ENCODE peak calls at places on chromosomes 16 and 17, in six cellular contexts. One of them, this sample, is unnamed.

GRCh38 chr17:17469996-17470395 is 6.8 kb upstream of the MED9 start:
- DNase-seq in uterus: no peak
- DNase-seq in IMR-90: no peak
- DNase-seq in iPS-NIHi11: no peak
- DNase-seq in KG1: no peak
- DNase-seq in Caki2: no peak
- DNase-seq in this sample: no peak

GRCh38 chr17:66087073-66087472 is 104.9 kb downstream of the CEP112 start:
- DNase-seq in iPS-NIHi11: no peak
- DNase-seq in Caki2: no peak
- DNase-seq in KG1: no peak
- DNase-seq in uterus: no peak
- DNase-seq in IMR-90: peak; percentile 21
- DNase-seq in this sample: no peak

GRCh38 chr16:86467490-86467889 is 42.8 kb upstream of the FOXF1 start:
- DNase-seq in KG1: no peak
- DNase-seq in IMR-90: no peak
- DNase-seq in iPS-NIHi11: no peak
- DNase-seq in uterus: no peak
- DNase-seq in Caki2: no peak
- DNase-seq in this sample: no peak

GRCh38 chr17:45300060-45300751 is 16.6 kb downstream of the MAP3K14 start:
- DNase-seq in IMR-90: no peak
- DNase-seq in KG1: no peak
- DNase-seq in iPS-NIHi11: no peak
- DNase-seq in Caki2: no peak
- DNase-seq in uterus: no peak
- DNase-seq in this sample: no peak

GRCh38 chr17:16398270-16399267 is 16.8 kb upstream of the TRPV2 start:
- DNase-seq in KG1: no peak
- DNase-seq in iPS-NIHi11: no peak
- DNase-seq in uterus: no peak
- DNase-seq in IMR-90: no peak
- DNase-seq in Caki2: peak; percentile 65
- DNase-seq in this sample: no peak

GRCh38 chr17:47999612-48000011 is 28.7 kb downstream of the CDK5RAP3 start:
- DNase-seq in KG1: no peak
- DNase-seq in iPS-NIHi11: no peak
- DNase-seq in IMR-90: peak; percentile 72
- DNase-seq in uterus: no peak
- DNase-seq in Caki2: no peak
- DNase-seq in this sample: no peak

GRCh38 chr16:24991349-24991748 is 23.8 kb downstream of the ARHGAP17 start:
- DNase-seq in IMR-90: no peak
- DNase-seq in uterus: no peak
- DNase-seq in KG1: no peak
- DNase-seq in Caki2: no peak
- DNase-seq in iPS-NIHi11: no peak
- DNase-seq in this sample: no peak

GRCh38 chr16:57575468-57576277 is 33.2 kb downstream of the ADGRG5 start:
- DNase-seq in uterus: peak; percentile 12
- DNase-seq in IMR-90: no peak
- DNase-seq in KG1: no peak
- DNase-seq in Caki2: no peak
- DNase-seq in iPS-NIHi11: no peak
- DNase-seq in this sample: no peak

GRCh38 chr16:70676571-70677498 is 9.0 kb downstream of the MTSS2 start:
- DNase-seq in Caki2: no peak
- DNase-seq in IMR-90: no peak
- DNase-seq in KG1: no peak
- DNase-seq in iPS-NIHi11: no peak
- DNase-seq in uterus: no peak
- DNase-seq in this sample: no peak

GRCh38 chr17:7045492-7046126 is 1.7 kb upstream of the SLC16A11 start:
- DNase-seq in uterus: no peak
- DNase-seq in KG1: no peak
- DNase-seq in Caki2: peak; percentile 63
- DNase-seq in IMR-90: peak; percentile 87
- DNase-seq in iPS-NIHi11: no peak
- DNase-seq in this sample: peak; percentile 34

GRCh38 chr16:14362774-14363371 is 267.2 kb downstream of the PARN start:
- DNase-seq in iPS-NIHi11: no peak
- DNase-seq in KG1: no peak
- DNase-seq in IMR-90: peak; percentile 74
- DNase-seq in uterus: no peak
- DNase-seq in Caki2: no peak
- DNase-seq in this sample: no peak

GRCh38 chr17:64332502-64332901 is 58.2 kb downstream of the PECAM1 start:
- DNase-seq in IMR-90: no peak
- DNase-seq in iPS-NIHi11: no peak
- DNase-seq in KG1: no peak
- DNase-seq in uterus: no peak
- DNase-seq in Caki2: no peak
- DNase-seq in this sample: no peak

GRCh38 chr17:78124836-78125137 is 3.8 kb downstream of the TMC6 start:
- DNase-seq in IMR-90: no peak
- DNase-seq in uterus: no peak
- DNase-seq in KG1: no peak
- DNase-seq in iPS-NIHi11: no peak
- DNase-seq in Caki2: no peak
- DNase-seq in this sample: no peak

GRCh38 chr17:82745524-82745923 is 6.3 kb upstream of the TBCD start:
- DNase-seq in KG1: no peak
- DNase-seq in iPS-NIHi11: no peak
- DNase-seq in IMR-90: no peak
- DNase-seq in uterus: no peak
- DNase-seq in Caki2: no peak
- DNase-seq in this sample: no peak

GRCh38 chr17:58083491-58084316 is 485 bp downstream of the DYNLL2 start:
- DNase-seq in iPS-NIHi11: peak; percentile 53
- DNase-seq in KG1: no peak
- DNase-seq in uterus: peak; percentile 59
- DNase-seq in Caki2: peak; percentile 67
- DNase-seq in IMR-90: peak; percentile 43
- DNase-seq in this sample: peak; percentile 62

GRCh38 chr17:50514936-50515702 is 6.9 kb downstream of the MYCBPAP start:
- DNase-seq in iPS-NIHi11: no peak
- DNase-seq in uterus: no peak
- DNase-seq in IMR-90: no peak
- DNase-seq in Caki2: no peak
- DNase-seq in KG1: no peak
- DNase-seq in this sample: peak; percentile 82

GRCh38 chr16:49496656-49497055 is 123.1 kb downstream of the C16orf78 start:
- DNase-seq in iPS-NIHi11: no peak
- DNase-seq in IMR-90: no peak
- DNase-seq in Caki2: no peak
- DNase-seq in uterus: peak; percentile 6
- DNase-seq in KG1: no peak
- DNase-seq in this sample: no peak

GRCh38 chr16:27046958-27047357 is 19.8 kb upstream of the C16orf82 start:
- DNase-seq in iPS-NIHi11: no peak
- DNase-seq in KG1: no peak
- DNase-seq in uterus: no peak
- DNase-seq in IMR-90: no peak
- DNase-seq in Caki2: no peak
- DNase-seq in this sample: no peak

GRCh38 chr16:57251352-57251751 is 6.3 kb downstream of the ARL2BP start:
- DNase-seq in Caki2: no peak
- DNase-seq in IMR-90: no peak
- DNase-seq in uterus: no peak
- DNase-seq in KG1: no peak
- DNase-seq in iPS-NIHi11: no peak
- DNase-seq in this sample: no peak

GRCh38 chr16:87800497-87800896 is 34.7 kb upstream of the KLHDC4 start:
- DNase-seq in uterus: no peak
- DNase-seq in iPS-NIHi11: no peak
- DNase-seq in IMR-90: no peak
- DNase-seq in Caki2: no peak
- DNase-seq in KG1: no peak
- DNase-seq in this sample: no peak

GRCh38 chr16:75942901-75943300 is 216.6 kb upstream of the CPHXL start:
- DNase-seq in uterus: no peak
- DNase-seq in Caki2: no peak
- DNase-seq in KG1: no peak
- DNase-seq in IMR-90: no peak
- DNase-seq in iPS-NIHi11: no peak
- DNase-seq in this sample: no peak

GRCh38 chr16:64051826-64052225 is 1070.0 kb downstream of the CDH11 start:
- DNase-seq in KG1: no peak
- DNase-seq in IMR-90: no peak
- DNase-seq in iPS-NIHi11: peak; percentile 22
- DNase-seq in Caki2: peak; percentile 19
- DNase-seq in uterus: no peak
- DNase-seq in this sample: peak; percentile 6

GRCh38 chr16:28549301-28549899 is 4.3 kb upstream of the SGF29 start:
- DNase-seq in KG1: peak; percentile 32
- DNase-seq in iPS-NIHi11: no peak
- DNase-seq in uterus: no peak
- DNase-seq in Caki2: peak; percentile 62
- DNase-seq in IMR-90: peak; percentile 53
- DNase-seq in this sample: peak; percentile 79

GRCh38 chr16:8798535-8799157 is 1.0 kb downstream of the PMM2 start:
- DNase-seq in iPS-NIHi11: no peak
- DNase-seq in Caki2: no peak
- DNase-seq in IMR-90: no peak
- DNase-seq in KG1: no peak
- DNase-seq in uterus: no peak
- DNase-seq in this sample: no peak

GRCh38 chr17:17523001-17523713 is 27.0 kb upstream of the RASD1 start:
- DNase-seq in iPS-NIHi11: no peak
- DNase-seq in Caki2: no peak
- DNase-seq in KG1: no peak
- DNase-seq in IMR-90: no peak
- DNase-seq in uterus: no peak
- DNase-seq in this sample: no peak